ENCODE peak calls at places on chromosomes 6 and 20, in eight cellular contexts. F, K, Z, C, I, A, E and B are unnamed samples.

GRCh38 chr6:75230484-75231325 is 12.9 kb downstream of the COX7A2 start:
- DNase-seq in Z (no peak), K (no peak), F (no peak), A (no peak), I (peak), E (peak), C (no peak), B (no peak)

GRCh38 chr6:30821862-30822784 is 62.2 kb upstream of the DDR1 start:
- DNase-seq in I (peak), F (no peak), C (no peak), A (no peak), Z (no peak), E (no peak), K (no peak), B (no peak)

GRCh38 chr6:28982476-28983266 is 22.4 kb downstream of the ZNF311 start:
- DNase-seq in K (no peak), I (no peak), Z (no peak), F (no peak), A (no peak), E (no peak), C (peak), B (no peak)

GRCh38 chr6:43708857-43709653 is 21.5 kb upstream of the MRPS18A start:
- DNase-seq in Z (no peak), E (no peak), F (no peak), C (no peak), K (no peak), A (no peak), I (no peak), B (peak)

GRCh38 chr6:150119256-150119655 is 23.6 kb upstream of the PPP1R14C start:
- DNase-seq in K (no peak), C (no peak), Z (no peak), E (no peak), A (no peak), I (no peak), F (no peak), B (no peak)

GRCh38 chr6:10541591-10541990 is 20.4 kb downstream of the GCNT2 start:
- DNase-seq in E (no peak), C (no peak), K (no peak), I (no peak), A (no peak), Z (no peak), F (no peak), B (no peak)

GRCh38 chr6:24775520-24776058 is 852 bp downstream of the GMNN start:
- DNase-seq in Z (no peak), C (peak), F (no peak), A (no peak), I (no peak), K (no peak), E (peak), B (no peak)

GRCh38 chr6:169789146-169789943 is 37.9 kb downstream of the ERMARD start:
- DNase-seq in A (no peak), C (no peak), K (no peak), E (no peak), I (no peak), F (no peak), Z (peak), B (no peak)

GRCh38 chr20:11375368-11375767 is 542.3 kb upstream of the BTBD3 start:
- DNase-seq in F (no peak), A (no peak), I (no peak), K (no peak), C (no peak), Z (no peak), E (no peak), B (no peak)

GRCh38 chr6:96760153-96760687 is 77.1 kb downstream of the GPR63 start:
- DNase-seq in K (no peak), Z (no peak), I (no peak), A (no peak), C (no peak), F (no peak), E (no peak), B (no peak)

GRCh38 chr20:37265152-37265551 is 3.5 kb upstream of the GHRH start:
- DNase-seq in Z (no peak), F (no peak), I (no peak), A (no peak), E (no peak), C (no peak), K (no peak), B (no peak)